ENCODE peak calls at places on chromosomes 12 and 14, in eight cellular contexts. T is transverse colon, G is A549, L is vagina, D is body of pancreas, J is HepG2, N is prostate gland, S is GM12878. Y is an unnamed sample.

GRCh38 chr12:76945867-76946266 is 67.0 kb upstream of the CSRP2 start:
- DNase-seq in L (no peak), N (no peak), J (no peak), S (no peak), T (no peak), G (no peak), D (no peak), Y (no peak)

GRCh38 chr14:91649930-91650329 is 82.0 kb downstream of the CATSPERB start:
- DNase-seq in N (peak; percentile 32), L (no peak), G (peak; percentile 43), J (peak; percentile 13), D (no peak), S (no peak), T (no peak), Y (no peak)

GRCh38 chr12:4114986-4115385 is 158.6 kb upstream of the CCND2 start:
- DNase-seq in D (no peak), N (no peak), J (no peak), T (no peak), G (no peak), S (no peak), L (no peak), Y (no peak)

GRCh38 chr12:69318225-69318624 is 30.0 kb upstream of the LYZ start:
- DNase-seq in T (no peak), S (no peak), J (no peak), L (no peak), D (no peak), N (no peak), G (no peak), Y (no peak)

GRCh38 chr12:6062427-6063378 is 61.8 kb downstream of the VWF start:
- DNase-seq in T (peak; percentile 58), D (peak; percentile 33), S (no peak), G (peak; percentile 77), N (peak; percentile 45), L (no peak), J (peak; percentile 24), Y (no peak)

GRCh38 chr12:90953956-90954421 is 987 bp downstream of the CCER1 start:
- DNase-seq in D (no peak), S (no peak), T (no peak), J (peak; percentile 38), G (no peak), L (no peak), N (no peak), Y (no peak)

GRCh38 chr14:30214456-30215090 is 286.9 kb upstream of the PRKD1 start:
- DNase-seq in G (peak; percentile 14), N (peak; percentile 32), D (peak; percentile 45), T (no peak), S (peak; percentile 8), J (peak; percentile 75), L (no peak), Y (no peak)

GRCh38 chr12:98399532-98399931 is 115.9 kb upstream of the TMPO start:
- DNase-seq in D (peak; percentile 26), T (no peak), S (no peak), J (peak; percentile 43), N (no peak), G (peak; percentile 65), L (no peak), Y (no peak)

GRCh38 chr12:122031342-122032216 is 9.9 kb downstream of the BCL7A start:
- DNase-seq in G (peak; percentile 79), N (no peak), T (peak; percentile 59), D (peak; percentile 39), L (no peak), J (no peak), S (no peak), Y (no peak)

GRCh38 chr12:109447482-109447881 is 29.6 kb downstream of the KCTD10 start:
- DNase-seq in N (peak; percentile 52), D (no peak), J (no peak), G (no peak), L (no peak), S (no peak), T (peak; percentile 20), Y (no peak)

GRCh38 chr14:91509083-91509877 is 830 bp downstream of the PPP4R3A start:
- DNase-seq in D (peak; percentile 55), S (no peak), J (peak; percentile 67), T (peak; percentile 38), N (peak; percentile 24), G (peak; percentile 27), L (no peak), Y (no peak)

GRCh38 chr14:53032161-53032803 is 81.4 kb upstream of the FERMT2 start:
- DNase-seq in L (no peak), N (peak; percentile 9), J (peak; percentile 69), T (no peak), S (no peak), G (no peak), D (peak; percentile 48), Y (no peak)

GRCh38 chr12:96401061-96401871 is 1.0 kb upstream of the CDK17 start:
- DNase-seq in J (peak; percentile 45), T (peak; percentile 38), D (peak; percentile 13), N (peak; percentile 20), L (no peak), G (peak; percentile 89), S (peak; percentile 72), Y (no peak)

GRCh38 chr12:3554547-3555115 is 63.6 kb downstream of the PRMT8 start:
- DNase-seq in G (no peak), T (no peak), S (no peak), D (no peak), J (no peak), L (no peak), N (no peak), Y (no peak)

GRCh38 chr12:11968041-11968383 is 102.7 kb upstream of the BCL2L14 start:
- DNase-seq in J (no peak), L (no peak), T (no peak), G (no peak), N (no peak), D (no peak), S (no peak), Y (no peak)

GRCh38 chr12:121996050-121996944 is 25.4 kb upstream of the BCL7A start:
- DNase-seq in S (no peak), T (no peak), J (peak; percentile 40), N (no peak), L (no peak), G (no peak), D (peak; percentile 20), Y (no peak)

GRCh38 chr14:36505892-36506731 is 13.9 kb downstream of the NKX2-1 start:
- DNase-seq in G (no peak), D (no peak), L (peak; percentile 81), J (no peak), N (no peak), S (no peak), T (no peak), Y (no peak)

GRCh38 chr14:58884442-58884841 is 246.7 kb downstream of the DACT1 start:
- DNase-seq in N (no peak), J (peak; percentile 3), L (no peak), G (no peak), T (no peak), D (no peak), S (no peak), Y (no peak)

GRCh38 chr12:57750561-57751431 is 1.3 kb downstream of the CDK4 start:
- DNase-seq in L (no peak), T (no peak), N (no peak), D (no peak), J (no peak), S (no peak), G (no peak), Y (no peak)

GRCh38 chr12:2876431-2877046 is 435 bp downstream of the FOXM1 start:
- DNase-seq in S (no peak), L (no peak), N (no peak), D (no peak), J (no peak), G (peak; percentile 71), T (no peak), Y (no peak)

GRCh38 chr12:99157946-99158345 is 489.6 kb upstream of the GARIN6 start:
- DNase-seq in T (no peak), J (no peak), L (no peak), S (no peak), D (no peak), G (no peak), N (no peak), Y (no peak)

GRCh38 chr14:21201732-21202462 is 46.0 kb upstream of the OR5AU1 start:
- DNase-seq in L (no peak), N (no peak), S (no peak), G (no peak), J (no peak), T (no peak), D (no peak), Y (no peak)
- TF ChIP-seq POLR2A in L (no peak), N (no peak), S (no peak), G (no peak), J (no peak), T (no peak), D (no peak), Y (no peak)

GRCh38 chr14:97620071-97620470 is 822.9 kb downstream of the VRK1 start:
- DNase-seq in G (no peak), N (no peak), S (no peak), L (no peak), T (no peak), J (no peak), D (no peak), Y (no peak)
- H3K4me3 ChIP-seq in G (no peak overlapping the region), N (no peak overlapping the region), S (no peak overlapping the region), L (no peak overlapping the region), T (no peak overlapping the region), J (no peak overlapping the region), D (no peak overlapping the region), Y (no peak overlapping the region)

DNA sequence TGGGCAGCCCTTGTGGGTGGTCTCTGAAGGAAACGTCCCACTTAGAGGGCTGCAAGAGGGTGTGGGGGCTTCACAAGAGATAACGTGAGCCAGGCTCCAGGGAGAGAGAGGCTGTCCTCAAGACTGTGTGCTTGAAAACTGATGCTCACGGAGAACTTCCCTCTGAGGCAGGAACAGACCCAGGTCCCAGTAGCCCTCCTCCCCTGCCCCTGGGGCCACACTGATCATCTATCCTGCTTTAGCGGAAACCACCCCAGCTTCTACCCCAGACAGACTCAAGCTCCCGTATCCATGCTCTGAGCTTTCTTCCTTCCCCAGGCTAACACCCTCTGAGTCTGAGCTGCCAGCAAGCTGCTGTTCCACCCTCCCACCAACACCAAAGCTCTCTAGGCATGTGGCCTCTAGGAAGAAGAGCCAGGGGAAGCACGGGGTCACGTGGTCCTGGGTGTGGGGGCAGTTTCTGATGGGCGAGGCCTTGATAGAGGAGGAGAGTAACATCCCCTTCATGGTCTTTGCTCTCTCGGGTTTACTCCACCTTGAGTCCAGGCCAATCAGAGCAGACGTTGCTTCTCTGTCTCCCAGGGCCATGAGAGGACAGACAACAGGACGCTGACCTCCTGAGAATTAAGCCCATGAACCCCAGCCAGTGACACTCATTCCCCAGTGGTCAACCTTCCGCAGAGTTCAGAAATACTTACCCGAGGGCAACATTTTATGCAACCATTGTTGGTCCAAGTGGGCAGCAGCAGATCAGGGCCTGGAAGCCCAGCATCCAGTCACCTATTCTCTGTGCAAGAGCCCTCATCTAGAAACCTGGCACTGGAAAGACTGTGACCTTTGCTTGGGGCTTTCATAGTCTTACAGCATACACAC is 1.3 kb downstream of the PCK2 start:
- DNase-seq in S (peak; percentile 92), G (no peak), N (no peak), D (peak; percentile 43), J (peak; percentile 100), T (peak; percentile 92), L (no peak), Y (no peak)
- TF ChIP-seq POLR2A in S (peak; percentile 98), G (no peak), N (no peak), D (no peak), J (no peak), T (peak; percentile 96), L (no peak), Y (no peak)

DNA sequence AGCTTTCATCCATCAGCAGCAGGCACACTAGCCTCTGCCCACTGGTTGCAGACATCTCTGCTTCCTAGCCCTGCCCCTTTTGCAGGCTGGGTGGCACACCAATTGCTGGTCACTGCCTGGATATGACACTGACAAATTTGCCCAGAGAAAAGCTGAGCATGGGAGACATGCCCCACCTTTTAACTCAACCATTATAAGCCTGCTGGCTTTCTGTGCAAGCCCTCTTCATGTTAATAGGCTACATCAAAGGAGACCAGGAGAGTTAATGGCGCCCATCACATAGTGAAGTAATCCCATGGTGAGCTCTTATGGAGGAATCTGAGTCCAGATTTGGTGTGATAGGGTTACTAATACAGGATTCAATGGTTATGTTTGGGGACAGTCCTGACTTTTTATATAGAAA is 139.2 kb downstream of the KICS2 start:
- DNase-seq in N (no peak), G (no peak), T (no peak), D (no peak), S (no peak), L (no peak), J (no peak), Y (no peak)
- H3K4me3 ChIP-seq in N (no peak overlapping the region), G (no peak overlapping the region), T (no peak overlapping the region), D (no peak overlapping the region), S (no peak overlapping the region), L (no peak overlapping the region), J (no peak overlapping the region), Y (no peak overlapping the region)

Y was measured in esophagus squamous epithelium.